ENCODE peak calls at places on chromosomes 1 and 21, in five cellular contexts. One of them, this sample, is unnamed.

GRCh38 chr1:208434008-208434407 is 189.8 kb upstream of the PLXNA2 start:
- DNase-seq in Panc1: no peak
- DNase-seq in stomach: no peak
- DNase-seq in breast epithelium: no peak
- DNase-seq in prostate gland: no peak
- DNase-seq in this sample: no peak

GRCh38 chr1:7539772-7540175 is 231.3 kb upstream of the VAMP3 start:
- DNase-seq in stomach: peak
- DNase-seq in breast epithelium: no peak
- DNase-seq in Panc1: no peak
- DNase-seq in prostate gland: no peak
- DNase-seq in this sample: no peak

GRCh38 chr1:159197767-159198557 is 6.7 kb upstream of the ACKR1 start:
- DNase-seq in prostate gland: peak
- DNase-seq in Panc1: peak
- DNase-seq in breast epithelium: peak
- DNase-seq in stomach: peak
- DNase-seq in this sample: peak

GRCh38 chr1:99956755-99957154 is 13.0 kb upstream of the SLC35A3 start:
- DNase-seq in stomach: no peak
- DNase-seq in breast epithelium: no peak
- DNase-seq in prostate gland: no peak
- DNase-seq in Panc1: no peak
- DNase-seq in this sample: no peak

GRCh38 chr1:89616844-89617627 is 15.9 kb upstream of the LRRC8C start:
- DNase-seq in Panc1: no peak
- DNase-seq in stomach: no peak
- DNase-seq in prostate gland: no peak
- DNase-seq in breast epithelium: no peak
- DNase-seq in this sample: no peak

GRCh38 chr21:45514311-45515021 is 27.8 kb downstream of the SLC19A1 start:
- DNase-seq in stomach: no peak
- DNase-seq in breast epithelium: no peak
- DNase-seq in Panc1: no peak
- DNase-seq in prostate gland: no peak
- DNase-seq in this sample: peak

GRCh38 chr1:186212574-186213224 is 162.4 kb downstream of the TPR start:
- DNase-seq in breast epithelium: peak
- DNase-seq in stomach: no peak
- DNase-seq in prostate gland: peak
- DNase-seq in Panc1: peak
- DNase-seq in this sample: peak

GRCh38 chr1:31583995-31584868 is 7.9 kb downstream of the TINAGL1 start:
- DNase-seq in stomach: peak
- DNase-seq in Panc1: no peak
- DNase-seq in breast epithelium: no peak
- DNase-seq in prostate gland: peak
- DNase-seq in this sample: peak

GRCh38 chr21:44765231-44766013 is 36.2 kb downstream of the UBE2G2 start:
- DNase-seq in breast epithelium: no peak
- DNase-seq in stomach: no peak
- DNase-seq in prostate gland: no peak
- DNase-seq in Panc1: no peak
- DNase-seq in this sample: no peak

GRCh38 chr1:82161651-82162238 is 361.0 kb downstream of the ADGRL2 start:
- DNase-seq in stomach: no peak
- DNase-seq in breast epithelium: no peak
- DNase-seq in prostate gland: peak
- DNase-seq in Panc1: no peak
- DNase-seq in this sample: no peak

GRCh38 chr1:81689531-81689941 is 111.2 kb upstream of the ADGRL2 start:
- DNase-seq in breast epithelium: no peak
- DNase-seq in prostate gland: no peak
- DNase-seq in Panc1: no peak
- DNase-seq in stomach: no peak
- DNase-seq in this sample: no peak

GRCh38 chr1:198599749-198600148 is 39.1 kb upstream of the PTPRC start:
- DNase-seq in prostate gland: no peak
- DNase-seq in stomach: no peak
- DNase-seq in breast epithelium: no peak
- DNase-seq in Panc1: no peak
- DNase-seq in this sample: no peak

GRCh38 chr1:25556791-25557476 is 13.5 kb downstream of the LDLRAP1 start:
- DNase-seq in stomach: no peak
- DNase-seq in prostate gland: peak
- DNase-seq in Panc1: no peak
- DNase-seq in breast epithelium: no peak
- DNase-seq in this sample: no peak

GRCh38 chr1:41712081-41712480 is 206.6 kb downstream of the HIVEP3 start:
- DNase-seq in stomach: no peak
- DNase-seq in Panc1: no peak
- DNase-seq in breast epithelium: no peak
- DNase-seq in prostate gland: no peak
- DNase-seq in this sample: no peak

GRCh38 chr1:22142315-22143064 is 407 bp downstream of the WNT4 start:
- DNase-seq in Panc1: no peak
- DNase-seq in prostate gland: peak
- DNase-seq in breast epithelium: no peak
- DNase-seq in stomach: peak
- DNase-seq in this sample: no peak

GRCh38 chr1:27139980-27140379 is 14.9 kb downstream of the SLC9A1 start:
- DNase-seq in prostate gland: no peak
- DNase-seq in Panc1: no peak
- DNase-seq in breast epithelium: no peak
- DNase-seq in stomach: no peak
- DNase-seq in this sample: no peak

GRCh38 chr1:6521502-6521901 is 30.0 kb upstream of the PLEKHG5 start:
- DNase-seq in prostate gland: no peak
- DNase-seq in Panc1: no peak
- DNase-seq in stomach: no peak
- DNase-seq in breast epithelium: no peak
- DNase-seq in this sample: no peak

GRCh38 chr1:222896630-222897526 is 82.0 kb downstream of the DISP1 start:
- DNase-seq in breast epithelium: no peak
- DNase-seq in prostate gland: no peak
- DNase-seq in stomach: no peak
- DNase-seq in Panc1: no peak
- DNase-seq in this sample: no peak

GRCh38 chr1:242828199-242828598 is 303.7 kb upstream of the PLD5 start:
- DNase-seq in prostate gland: no peak
- DNase-seq in Panc1: no peak
- DNase-seq in stomach: no peak
- DNase-seq in breast epithelium: no peak
- DNase-seq in this sample: no peak

GRCh38 chr1:218297867-218298266 is 12.8 kb downstream of the RRP15 start:
- DNase-seq in stomach: no peak
- DNase-seq in prostate gland: no peak
- DNase-seq in Panc1: no peak
- DNase-seq in breast epithelium: no peak
- DNase-seq in this sample: no peak

GRCh38 chr1:54361342-54361741 is 44.9 kb downstream of the SSBP3 start:
- DNase-seq in prostate gland: no peak
- DNase-seq in breast epithelium: no peak
- DNase-seq in Panc1: no peak
- DNase-seq in stomach: no peak
- DNase-seq in this sample: no peak

GRCh38 chr1:10510520-10511493 is 36.1 kb downstream of the PEX14 start:
- DNase-seq in stomach: no peak
- DNase-seq in Panc1: peak
- DNase-seq in prostate gland: no peak
- DNase-seq in breast epithelium: no peak
- DNase-seq in this sample: peak

GRCh38 chr1:226655251-226656163 is 83.6 kb downstream of the ITPKB start:
- DNase-seq in prostate gland: no peak
- DNase-seq in breast epithelium: no peak
- DNase-seq in Panc1: no peak
- DNase-seq in stomach: no peak
- DNase-seq in this sample: no peak

GRCh38 chr1:53315456-53316048 is 12.3 kb downstream of the LRP8 start:
- DNase-seq in stomach: peak
- DNase-seq in breast epithelium: no peak
- DNase-seq in Panc1: no peak
- DNase-seq in prostate gland: no peak
- DNase-seq in this sample: no peak

GRCh38 chr1:171800342-171800741 is 18.9 kb downstream of the METTL13 start:
- DNase-seq in Panc1: no peak
- DNase-seq in stomach: no peak
- DNase-seq in prostate gland: no peak
- DNase-seq in breast epithelium: no peak
- DNase-seq in this sample: no peak

GRCh38 chr1:211634931-211635330 is 40.5 kb downstream of the NEK2 start:
- DNase-seq in breast epithelium: no peak
- DNase-seq in stomach: no peak
- DNase-seq in prostate gland: no peak
- DNase-seq in Panc1: no peak
- DNase-seq in this sample: peak

GRCh38 chr1:44694863-44695478 is 20.5 kb downstream of the ARMH1 start:
- DNase-seq in breast epithelium: no peak
- DNase-seq in stomach: no peak
- DNase-seq in Panc1: no peak
- DNase-seq in prostate gland: no peak
- DNase-seq in this sample: no peak

GRCh38 chr1:43065191-43065590 is 106.5 kb upstream of the SLC2A1 start:
- DNase-seq in Panc1: no peak
- DNase-seq in stomach: no peak
- DNase-seq in prostate gland: peak
- DNase-seq in breast epithelium: peak
- DNase-seq in this sample: no peak

GRCh38 chr1:41954533-41954944 is 35.8 kb upstream of the HIVEP3 start:
- DNase-seq in breast epithelium: no peak
- DNase-seq in prostate gland: no peak
- DNase-seq in Panc1: peak
- DNase-seq in stomach: no peak
- DNase-seq in this sample: no peak

GRCh38 chr1:6140413-6140812 is 39.7 kb downstream of the CHD5 start:
- DNase-seq in Panc1: no peak
- DNase-seq in breast epithelium: no peak
- DNase-seq in stomach: no peak
- DNase-seq in prostate gland: no peak
- DNase-seq in this sample: peak

GRCh38 chr21:29390778-29391177 is 92.1 kb downstream of the BACH1 start:
- DNase-seq in breast epithelium: no peak
- DNase-seq in stomach: no peak
- DNase-seq in Panc1: no peak
- DNase-seq in prostate gland: no peak
- DNase-seq in this sample: no peak
- TF ChIP-seq POLR2AphosphoS5 in breast epithelium: no peak
- TF ChIP-seq POLR2AphosphoS5 in stomach: no peak
- TF ChIP-seq POLR2AphosphoS5 in Panc1: no peak
- TF ChIP-seq POLR2AphosphoS5 in prostate gland: no peak
- TF ChIP-seq POLR2AphosphoS5 in this sample: no peak

DNA sequence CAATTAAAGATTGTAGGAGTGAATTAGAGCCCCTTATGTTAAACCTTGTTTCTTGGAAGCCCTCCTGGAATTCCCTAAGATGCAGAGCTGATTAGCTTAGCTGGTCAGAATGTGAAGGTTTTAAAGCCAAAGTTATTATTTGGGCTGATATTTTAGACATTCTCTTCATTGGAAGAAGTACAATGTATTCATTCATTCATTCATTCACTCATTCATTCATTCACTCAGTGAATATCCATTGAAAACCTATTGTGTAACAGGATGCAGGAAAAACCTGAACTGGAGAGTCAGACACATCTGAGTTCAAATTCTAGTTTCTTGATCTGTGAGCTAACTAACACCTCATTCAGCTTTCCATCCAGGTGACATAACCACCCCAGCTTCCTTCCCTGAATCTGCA is 29.7 kb downstream of the DDR2 start:
- DNase-seq in breast epithelium: no peak
- DNase-seq in prostate gland: no peak
- DNase-seq in stomach: no peak
- DNase-seq in Panc1: no peak
- DNase-seq in this sample: no peak
- TF ChIP-seq POLR2AphosphoS5 in breast epithelium: no peak
- TF ChIP-seq POLR2AphosphoS5 in prostate gland: no peak
- TF ChIP-seq POLR2AphosphoS5 in stomach: no peak
- TF ChIP-seq POLR2AphosphoS5 in Panc1: no peak
- TF ChIP-seq POLR2AphosphoS5 in this sample: no peak

GRCh38 chr1:19678493-19678892 is 13.8 kb downstream of the HTR6 start:
- DNase-seq in breast epithelium: no peak
- DNase-seq in prostate gland: no peak
- DNase-seq in Panc1: no peak
- DNase-seq in stomach: no peak
- DNase-seq in this sample: no peak
- TF ChIP-seq POLR2AphosphoS5 in breast epithelium: no peak
- TF ChIP-seq POLR2AphosphoS5 in prostate gland: no peak
- TF ChIP-seq POLR2AphosphoS5 in Panc1: no peak
- TF ChIP-seq POLR2AphosphoS5 in stomach: no peak
- TF ChIP-seq POLR2AphosphoS5 in this sample: no peak

GRCh38 chr1:227773558-227773957 is 38.3 kb downstream of the SNAP47 start:
- DNase-seq in breast epithelium: no peak
- DNase-seq in prostate gland: no peak
- DNase-seq in Panc1: no peak
- DNase-seq in stomach: no peak
- DNase-seq in this sample: no peak

GRCh38 chr1:227775841-227776240 is 39.6 kb upstream of the PRSS38 start:
- DNase-seq in Panc1: no peak
- DNase-seq in breast epithelium: no peak
- DNase-seq in prostate gland: no peak
- DNase-seq in stomach: no peak
- DNase-seq in this sample: no peak

GRCh38 chr1:227774051-227774720 is 39.0 kb downstream of the SNAP47 start:
- DNase-seq in Panc1: no peak
- DNase-seq in prostate gland: no peak
- DNase-seq in breast epithelium: no peak
- DNase-seq in stomach: no peak
- DNase-seq in this sample: no peak

GRCh38 chr1:227776277-227776676 is 39.2 kb upstream of the PRSS38 start:
- DNase-seq in breast epithelium: no peak
- DNase-seq in Panc1: no peak
- DNase-seq in stomach: no peak
- DNase-seq in prostate gland: no peak
- DNase-seq in this sample: peak

DNA sequence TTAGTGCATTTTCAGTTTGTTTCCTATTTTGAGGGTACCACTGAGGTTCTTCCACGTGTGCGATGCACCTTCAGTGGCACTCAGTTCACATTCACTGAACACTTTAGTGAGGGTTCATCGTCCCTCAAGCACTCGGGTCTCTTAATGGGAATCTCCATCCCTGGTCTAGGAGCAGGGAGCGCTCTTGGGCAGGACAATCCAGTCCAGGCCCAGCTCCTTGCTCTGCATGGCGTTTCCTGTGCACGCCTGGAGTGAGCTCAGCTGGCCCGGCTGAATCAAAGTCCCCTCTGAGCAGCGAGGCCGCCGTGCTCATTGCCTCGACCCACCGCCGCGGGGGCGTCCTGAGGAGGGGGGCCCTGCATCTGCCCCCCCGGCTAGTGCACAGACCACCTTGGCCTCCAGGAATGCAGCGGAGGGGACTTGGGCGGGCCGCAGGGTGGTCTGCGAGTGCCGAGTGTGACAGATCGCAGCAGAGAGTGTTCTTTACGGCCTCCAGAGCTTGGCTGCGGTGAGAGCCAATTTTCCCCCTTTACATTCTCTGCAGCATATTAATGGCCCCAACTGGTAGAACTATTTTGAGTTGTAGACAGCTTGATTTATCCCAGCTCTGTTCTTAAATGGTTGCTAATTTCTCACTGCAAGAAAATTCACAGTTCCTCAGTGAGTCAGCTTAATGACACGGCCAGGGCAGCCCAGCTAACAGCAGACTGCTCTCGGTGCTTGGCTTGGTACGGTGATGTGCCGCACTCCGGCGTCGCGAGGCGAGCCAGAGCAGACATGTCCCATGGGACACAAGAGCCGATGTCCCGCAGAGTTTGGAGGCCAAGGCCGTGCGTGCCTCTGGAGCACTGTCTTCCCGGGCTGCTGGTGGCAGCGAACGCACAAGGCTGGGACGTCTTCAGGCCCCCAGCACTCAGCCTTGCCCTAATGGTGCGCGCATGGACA is 39.8 kb downstream of the SNAP47 start:
- DNase-seq in stomach: no peak
- DNase-seq in Panc1: no peak
- DNase-seq in prostate gland: no peak
- DNase-seq in breast epithelium: no peak
- DNase-seq in this sample: no peak
- TF ChIP-seq POLR2AphosphoS5 in stomach: peak
- TF ChIP-seq POLR2AphosphoS5 in Panc1: no peak
- TF ChIP-seq POLR2AphosphoS5 in prostate gland: no peak
- TF ChIP-seq POLR2AphosphoS5 in breast epithelium: no peak
- TF ChIP-seq POLR2AphosphoS5 in this sample: peak

This sample was measured in sigmoid colon.